ENCODE peak calls at places on chromosomes 4 and X, in four cellular contexts. One of them, this sample, is unnamed.

GRCh38 chr4:85127653-85128052 is 161.2 kb upstream of the WDFY3 start:
- DNase-seq in stomach: no peak
- DNase-seq in left lung: peak
- DNase-seq in tibial nerve: no peak
- DNase-seq in this sample: no peak

GRCh38 chr4:77308843-77309242 is 151.8 kb downstream of the CCNG2 start:
- DNase-seq in left lung: no peak
- DNase-seq in stomach: no peak
- DNase-seq in tibial nerve: no peak
- DNase-seq in this sample: no peak

GRCh38 chr4:186485621-186486062 is 69.7 kb downstream of the MTNR1A start:
- DNase-seq in stomach: no peak
- DNase-seq in left lung: peak
- DNase-seq in tibial nerve: no peak
- DNase-seq in this sample: no peak

GRCh38 chrX:9482408-9482807 is 17.6 kb downstream of the TBL1X start:
- DNase-seq in tibial nerve: no peak
- DNase-seq in left lung: no peak
- DNase-seq in stomach: no peak
- DNase-seq in this sample: no peak

GRCh38 chr4:139314047-139314800 is 11.9 kb upstream of the NDUFC1 start:
- DNase-seq in stomach: no peak
- DNase-seq in left lung: no peak
- DNase-seq in tibial nerve: no peak
- DNase-seq in this sample: no peak

GRCh38 chr4:81565137-81565870 is 93.6 kb upstream of the RASGEF1B start:
- DNase-seq in stomach: peak
- DNase-seq in tibial nerve: peak
- DNase-seq in left lung: peak
- DNase-seq in this sample: no peak

GRCh38 chrX:154774622-154775021 is 12.0 kb downstream of the DKC1 start:
- DNase-seq in left lung: no peak
- DNase-seq in tibial nerve: no peak
- DNase-seq in stomach: no peak
- DNase-seq in this sample: no peak

GRCh38 chrX:24117288-24117687 is 32.2 kb upstream of the ZFX start:
- DNase-seq in left lung: no peak
- DNase-seq in tibial nerve: no peak
- DNase-seq in stomach: no peak
- DNase-seq in this sample: no peak

GRCh38 chr4:75137302-75137701 is 204.4 kb downstream of the PARM1 start:
- DNase-seq in left lung: no peak
- DNase-seq in stomach: no peak
- DNase-seq in tibial nerve: no peak
- DNase-seq in this sample: no peak

GRCh38 chrX:24317567-24317966 is 3.7 kb upstream of the SUPT20HL2 start:
- DNase-seq in left lung: no peak
- DNase-seq in stomach: no peak
- DNase-seq in tibial nerve: no peak
- DNase-seq in this sample: no peak

GRCh38 chr4:76881375-76881774 is 16.6 kb downstream of the SOWAHB start:
- DNase-seq in tibial nerve: no peak
- DNase-seq in left lung: no peak
- DNase-seq in stomach: no peak
- DNase-seq in this sample: no peak

GRCh38 chrX:135740683-135741149 is 27.3 kb downstream of the CT45A3 start:
- DNase-seq in left lung: no peak
- DNase-seq in stomach: peak
- DNase-seq in tibial nerve: no peak
- DNase-seq in this sample: no peak

GRCh38 chrX:153776611-153777045 is 4.2 kb upstream of the SRPK3 start:
- DNase-seq in stomach: no peak
- DNase-seq in tibial nerve: no peak
- DNase-seq in left lung: no peak
- DNase-seq in this sample: no peak

GRCh38 chrX:132033166-132033565 is 10.1 kb downstream of the STK26 start:
- DNase-seq in stomach: no peak
- DNase-seq in left lung: no peak
- DNase-seq in tibial nerve: no peak
- DNase-seq in this sample: no peak

GRCh38 chr4:96913437-96914075 is 1073.7 kb downstream of the PDHA2 start:
- DNase-seq in tibial nerve: no peak
- DNase-seq in left lung: no peak
- DNase-seq in stomach: no peak
- DNase-seq in this sample: no peak

GRCh38 chr4:178316211-178316610 is 874.0 kb upstream of the AGA start:
- DNase-seq in tibial nerve: no peak
- DNase-seq in stomach: no peak
- DNase-seq in left lung: no peak
- DNase-seq in this sample: no peak

GRCh38 chr4:121190389-121190788 is 26.3 kb upstream of the TNIP3 start:
- DNase-seq in stomach: no peak
- DNase-seq in left lung: no peak
- DNase-seq in tibial nerve: no peak
- DNase-seq in this sample: no peak

DNA sequence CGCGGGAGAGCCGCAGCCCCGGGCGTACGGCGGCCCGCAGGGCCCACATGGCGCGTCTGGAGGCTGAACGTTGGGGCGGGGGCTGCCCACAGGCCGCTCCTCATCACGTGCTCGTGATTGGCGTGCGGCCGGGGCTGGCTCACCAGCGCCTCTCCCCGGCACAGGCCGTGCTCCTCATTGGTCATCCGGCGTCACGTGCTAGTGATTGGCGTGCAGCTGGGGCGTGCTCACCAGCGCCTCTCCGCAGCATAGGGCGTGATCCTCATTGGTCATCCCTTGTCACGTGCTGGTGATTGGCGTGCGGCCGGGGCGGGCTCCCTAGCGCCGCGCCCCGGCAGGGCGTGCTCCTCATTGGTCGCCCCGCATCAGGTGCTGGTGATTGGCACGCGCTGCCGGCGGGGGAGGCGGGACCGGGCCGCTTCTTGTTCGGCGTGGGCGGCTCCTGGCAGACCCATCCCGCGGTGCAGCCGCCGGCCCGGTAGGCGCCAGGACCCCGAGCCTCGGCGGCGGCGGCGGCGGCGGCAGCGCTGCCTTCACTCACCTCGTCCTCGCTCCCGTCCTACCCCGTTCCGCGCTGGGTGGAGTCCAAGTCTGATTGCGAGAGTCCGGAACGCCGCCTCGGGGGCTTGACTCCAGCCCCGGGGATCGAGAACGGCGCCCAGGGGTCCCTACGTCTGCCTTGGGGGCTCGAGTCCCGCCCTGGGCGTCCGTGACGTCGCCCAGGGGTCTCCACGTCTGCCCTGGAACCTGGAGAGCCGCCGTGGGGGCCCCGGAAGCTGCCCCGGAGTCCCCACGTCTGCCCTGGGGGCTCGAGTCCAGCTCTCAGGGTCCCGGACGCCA is at the start of gene GTPBP6:
- DNase-seq in left lung: peak
- DNase-seq in stomach: peak
- DNase-seq in tibial nerve: peak
- DNase-seq in this sample: peak
- TF ChIP-seq CTCF in left lung: no peak
- TF ChIP-seq CTCF in stomach: peak
- TF ChIP-seq CTCF in tibial nerve: peak
- TF ChIP-seq CTCF in this sample: peak

DNA sequence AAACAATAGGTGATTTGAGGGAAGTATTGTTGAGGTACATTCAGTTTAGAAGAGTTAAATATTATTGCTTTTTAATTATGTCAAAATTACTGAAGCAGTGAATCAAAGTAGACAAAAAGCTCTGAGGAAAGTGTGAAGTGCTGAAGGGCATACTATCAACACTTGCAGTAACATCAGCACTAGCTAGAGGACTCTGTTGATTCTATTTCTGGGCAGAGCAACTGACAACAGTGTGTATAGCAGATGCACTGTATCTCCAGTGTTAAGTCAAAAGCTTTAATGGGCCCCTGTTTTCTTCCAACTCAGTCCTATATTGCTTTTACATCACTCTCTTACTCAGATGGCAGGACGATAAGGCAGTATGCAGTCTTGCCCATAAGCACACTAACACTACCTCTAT is 435.1 kb upstream of the AMOT start:
- DNase-seq in left lung: no peak
- DNase-seq in tibial nerve: no peak
- DNase-seq in stomach: no peak
- DNase-seq in this sample: no peak
- TF ChIP-seq CTCF in left lung: no peak
- TF ChIP-seq CTCF in tibial nerve: no peak
- TF ChIP-seq CTCF in stomach: no peak
- TF ChIP-seq CTCF in this sample: no peak

DNA sequence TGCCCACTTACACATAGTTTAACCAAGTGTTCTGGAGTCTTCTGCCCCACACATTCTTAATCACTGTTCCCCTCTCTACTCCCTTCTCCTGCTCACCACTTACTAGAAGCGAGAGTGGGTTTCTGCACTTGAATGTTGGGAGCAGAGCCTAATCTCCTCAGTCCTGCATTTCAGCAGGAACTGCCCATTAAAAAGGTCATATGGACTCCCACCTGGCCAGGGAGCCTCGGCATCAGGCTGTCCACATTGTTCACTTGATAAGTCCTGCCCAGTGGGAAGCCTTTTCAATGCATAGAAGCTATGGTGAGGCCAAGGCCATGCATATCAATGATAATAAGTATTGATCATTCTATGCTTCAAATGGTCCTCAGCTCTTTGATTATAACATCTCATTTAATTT is 144.3 kb downstream of the LDB2 start:
- DNase-seq in tibial nerve: no peak
- DNase-seq in stomach: no peak
- DNase-seq in left lung: no peak
- DNase-seq in this sample: no peak
- TF ChIP-seq CTCF in tibial nerve: no peak
- TF ChIP-seq CTCF in stomach: no peak
- TF ChIP-seq CTCF in left lung: no peak
- TF ChIP-seq CTCF in this sample: no peak

GRCh38 chrX:119482041-119482440 is 13.8 kb downstream of the SLC25A5 start:
- DNase-seq in left lung: no peak
- DNase-seq in stomach: no peak
- DNase-seq in tibial nerve: no peak
- DNase-seq in this sample: no peak
- TF ChIP-seq CTCF in left lung: no peak
- TF ChIP-seq CTCF in stomach: no peak
- TF ChIP-seq CTCF in tibial nerve: no peak
- TF ChIP-seq CTCF in this sample: no peak

GRCh38 chr4:174047363-174047762 is 236.1 kb downstream of the FBXO8 start:
- DNase-seq in left lung: no peak
- DNase-seq in stomach: no peak
- DNase-seq in tibial nerve: no peak
- DNase-seq in this sample: no peak
- TF ChIP-seq CTCF in left lung: no peak
- TF ChIP-seq CTCF in stomach: no peak
- TF ChIP-seq CTCF in tibial nerve: no peak
- TF ChIP-seq CTCF in this sample: no peak

DNA sequence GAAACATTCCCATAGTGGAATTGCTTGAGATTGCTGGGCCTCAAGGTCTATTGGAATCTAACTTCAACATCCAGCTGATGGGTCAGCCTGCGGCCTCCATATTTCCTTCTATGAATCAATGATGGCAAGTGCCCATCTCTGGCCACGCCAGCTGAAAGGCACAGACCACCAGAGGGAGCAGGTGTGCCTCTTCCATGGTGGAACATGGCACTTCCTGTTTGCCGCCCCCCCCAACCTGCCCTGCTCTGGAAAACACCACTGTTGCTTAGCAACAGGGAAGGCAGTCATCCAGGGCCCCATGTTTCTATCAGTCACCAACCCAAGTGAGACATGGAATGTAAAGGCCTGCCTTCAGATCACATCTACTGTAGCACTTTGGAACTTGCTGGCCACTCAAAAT is 11.6 kb downstream of the PAGE4 start:
- DNase-seq in left lung: peak
- DNase-seq in tibial nerve: no peak
- DNase-seq in stomach: peak
- DNase-seq in this sample: peak
- TF ChIP-seq CTCF in left lung: peak
- TF ChIP-seq CTCF in tibial nerve: peak
- TF ChIP-seq CTCF in stomach: peak
- TF ChIP-seq CTCF in this sample: peak

GRCh38 chr4:101230806-101231426 is 116.4 kb downstream of the PPP3CA start:
- DNase-seq in tibial nerve: no peak
- DNase-seq in left lung: no peak
- DNase-seq in stomach: no peak
- DNase-seq in this sample: no peak
- TF ChIP-seq CTCF in tibial nerve: no peak
- TF ChIP-seq CTCF in left lung: no peak
- TF ChIP-seq CTCF in stomach: no peak
- TF ChIP-seq CTCF in this sample: no peak

This sample was measured in GM12864.